ENCODE peak calls at places on chromosomes 3 and 15, in eight cellular contexts. One of them, this sample, is unnamed.

GRCh38 chr3:172042136-172042535 is 2.8 kb downstream of the FNDC3B start:
- DNase-seq in foreskin fibroblast: no peak
- DNase-seq in MV-4-11: no peak
- DNase-seq in activated CD4-positive, alpha-beta T cell treated with anti-CD3 and anti-CD28 coated beads, Interleukin-2, amount 50 U/mL, for 24 hours: no peak
- DNase-seq in mucosa of descending colon: no peak
- DNase-seq in AG09309: no peak
- DNase-seq in GM23248: peak
- DNase-seq in neural crest cell: no peak
- DNase-seq in this sample: peak

GRCh38 chr15:58568157-58568571 is 136.4 kb downstream of the LIPC start:
- DNase-seq in foreskin fibroblast: no peak
- DNase-seq in MV-4-11: peak
- DNase-seq in activated CD4-positive, alpha-beta T cell treated with anti-CD3 and anti-CD28 coated beads, Interleukin-2, amount 50 U/mL, for 24 hours: no peak
- DNase-seq in mucosa of descending colon: no peak
- DNase-seq in AG09309: no peak
- DNase-seq in GM23248: no peak
- DNase-seq in neural crest cell: no peak
- DNase-seq in this sample: no peak

GRCh38 chr3:13462822-13463221 is 17.3 kb upstream of the HDAC11 start:
- DNase-seq in foreskin fibroblast: no peak
- DNase-seq in MV-4-11: no peak
- DNase-seq in activated CD4-positive, alpha-beta T cell treated with anti-CD3 and anti-CD28 coated beads, Interleukin-2, amount 50 U/mL, for 24 hours: no peak
- DNase-seq in mucosa of descending colon: no peak
- DNase-seq in AG09309: no peak
- DNase-seq in GM23248: peak
- DNase-seq in neural crest cell: no peak
- DNase-seq in this sample: no peak

GRCh38 chr3:81352867-81353266 is 408.6 kb downstream of the GBE1 start:
- DNase-seq in foreskin fibroblast: peak
- DNase-seq in MV-4-11: no peak
- DNase-seq in activated CD4-positive, alpha-beta T cell treated with anti-CD3 and anti-CD28 coated beads, Interleukin-2, amount 50 U/mL, for 24 hours: no peak
- DNase-seq in mucosa of descending colon: peak
- DNase-seq in AG09309: no peak
- DNase-seq in GM23248: peak
- DNase-seq in neural crest cell: no peak
- DNase-seq in this sample: no peak

GRCh38 chr3:56157693-56158092 is 310.6 kb downstream of the ERC2 start:
- DNase-seq in foreskin fibroblast: peak
- DNase-seq in MV-4-11: peak
- DNase-seq in activated CD4-positive, alpha-beta T cell treated with anti-CD3 and anti-CD28 coated beads, Interleukin-2, amount 50 U/mL, for 24 hours: no peak
- DNase-seq in mucosa of descending colon: no peak
- DNase-seq in AG09309: peak
- DNase-seq in GM23248: peak
- DNase-seq in neural crest cell: no peak
- DNase-seq in this sample: peak

GRCh38 chr3:153338487-153338886 is 176.5 kb downstream of the RAP2B start:
- DNase-seq in foreskin fibroblast: peak
- DNase-seq in MV-4-11: no peak
- DNase-seq in activated CD4-positive, alpha-beta T cell treated with anti-CD3 and anti-CD28 coated beads, Interleukin-2, amount 50 U/mL, for 24 hours: no peak
- DNase-seq in mucosa of descending colon: no peak
- DNase-seq in AG09309: no peak
- DNase-seq in GM23248: peak
- DNase-seq in neural crest cell: no peak
- DNase-seq in this sample: peak

GRCh38 chr15:35698978-35699377 is 153.0 kb upstream of the DPH6 start:
- DNase-seq in foreskin fibroblast: no peak
- DNase-seq in MV-4-11: no peak
- DNase-seq in activated CD4-positive, alpha-beta T cell treated with anti-CD3 and anti-CD28 coated beads, Interleukin-2, amount 50 U/mL, for 24 hours: no peak
- DNase-seq in mucosa of descending colon: no peak
- DNase-seq in AG09309: no peak
- DNase-seq in GM23248: no peak
- DNase-seq in neural crest cell: no peak
- DNase-seq in this sample: no peak

GRCh38 chr15:31339558-31339895 is 12.9 kb downstream of the KLF13 start:
- DNase-seq in foreskin fibroblast: no peak
- DNase-seq in MV-4-11: no peak
- DNase-seq in activated CD4-positive, alpha-beta T cell treated with anti-CD3 and anti-CD28 coated beads, Interleukin-2, amount 50 U/mL, for 24 hours: no peak
- DNase-seq in mucosa of descending colon: no peak
- DNase-seq in AG09309: no peak
- DNase-seq in GM23248: no peak
- DNase-seq in neural crest cell: no peak
- DNase-seq in this sample: no peak

GRCh38 chr15:48520376-48521155 is 124.9 kb downstream of the FBN1 start:
- DNase-seq in foreskin fibroblast: no peak
- DNase-seq in MV-4-11: no peak
- DNase-seq in activated CD4-positive, alpha-beta T cell treated with anti-CD3 and anti-CD28 coated beads, Interleukin-2, amount 50 U/mL, for 24 hours: no peak
- DNase-seq in mucosa of descending colon: no peak
- DNase-seq in AG09309: no peak
- DNase-seq in GM23248: no peak
- DNase-seq in neural crest cell: no peak
- DNase-seq in this sample: no peak

GRCh38 chr15:31740203-31740602 is 290.1 kb upstream of the CHRNA7 start:
- DNase-seq in foreskin fibroblast: peak
- DNase-seq in MV-4-11: no peak
- DNase-seq in activated CD4-positive, alpha-beta T cell treated with anti-CD3 and anti-CD28 coated beads, Interleukin-2, amount 50 U/mL, for 24 hours: no peak
- DNase-seq in mucosa of descending colon: no peak
- DNase-seq in AG09309: no peak
- DNase-seq in GM23248: no peak
- DNase-seq in neural crest cell: no peak
- DNase-seq in this sample: no peak

GRCh38 chr3:170270282-170270891 is 48.2 kb downstream of the PRKCI start:
- DNase-seq in foreskin fibroblast: no peak
- DNase-seq in MV-4-11: no peak
- DNase-seq in activated CD4-positive, alpha-beta T cell treated with anti-CD3 and anti-CD28 coated beads, Interleukin-2, amount 50 U/mL, for 24 hours: no peak
- DNase-seq in mucosa of descending colon: no peak
- DNase-seq in AG09309: no peak
- DNase-seq in GM23248: no peak
- DNase-seq in neural crest cell: no peak
- DNase-seq in this sample: no peak

GRCh38 chr3:118548434-118548833 is 486.2 kb downstream of the IGSF11 start:
- DNase-seq in foreskin fibroblast: no peak
- DNase-seq in MV-4-11: no peak
- DNase-seq in activated CD4-positive, alpha-beta T cell treated with anti-CD3 and anti-CD28 coated beads, Interleukin-2, amount 50 U/mL, for 24 hours: no peak
- DNase-seq in mucosa of descending colon: no peak
- DNase-seq in AG09309: no peak
- DNase-seq in GM23248: no peak
- DNase-seq in neural crest cell: no peak
- DNase-seq in this sample: no peak

GRCh38 chr3:188007897-188008296 is 146.1 kb upstream of the LPP start:
- DNase-seq in foreskin fibroblast: no peak
- DNase-seq in MV-4-11: peak
- DNase-seq in activated CD4-positive, alpha-beta T cell treated with anti-CD3 and anti-CD28 coated beads, Interleukin-2, amount 50 U/mL, for 24 hours: no peak
- DNase-seq in mucosa of descending colon: no peak
- DNase-seq in AG09309: no peak
- DNase-seq in GM23248: no peak
- DNase-seq in neural crest cell: no peak
- DNase-seq in this sample: no peak